ENCODE peak calls at places on chromosomes 5 and 9, in seven cellular contexts. D is activated effector memory CD4-positive, alpha-beta T cell treated with anti-CD3 and anti-CD28 coated beads, Interleukin-2, amount 50 U/mL, for 16 hours; N is ecto neural progenitor cell; C is astrocyte of the spinal cord; O is activated CD8-positive, alpha-beta memory T cell treated with anti-CD3 and anti-CD28 coated beads for 1 hour; L is COR-L47; H is occipital lobe. X is an unnamed sample.

GRCh38 chr5:137221914-137222313 is 277.2 kb downstream of the SPOCK1 start:
- DNase-seq in D (no peak), N (no peak), C (no peak), O (no peak), L (no peak), H (no peak), X (no peak)

GRCh38 chr5:143153332-143154119 is 250.0 kb downstream of the NR3C1 start:
- DNase-seq in C (peak), O (no peak), H (no peak), D (no peak), L (no peak), N (no peak), X (peak)

GRCh38 chr5:160486573-160486972 is 64.9 kb downstream of the PTTG1 start:
- DNase-seq in L (no peak), D (peak), N (no peak), C (no peak), H (no peak), O (no peak), X (no peak)

GRCh38 chr9:7154003-7154619 is 396.3 kb downstream of the KDM4C start:
- DNase-seq in O (no peak), H (no peak), L (no peak), N (no peak), C (no peak), D (no peak), X (no peak)

GRCh38 chr9:33445389-33445881 is 2.0 kb downstream of the AQP3 start:
- DNase-seq in O (no peak), H (no peak), C (no peak), N (no peak), L (no peak), D (peak), X (no peak)

GRCh38 chr9:29213374-29214161 is 1640.3 kb upstream of the C9orf72 start:
- DNase-seq in C (peak), L (peak), H (peak), D (no peak), N (peak), O (no peak), X (no peak)

GRCh38 chr5:124121198-124121597 is 609.2 kb downstream of the CSNK1G3 start:
- DNase-seq in H (no peak), N (no peak), O (no peak), C (no peak), D (no peak), L (no peak), X (no peak)

GRCh38 chr5:150190503-150190973 is 676 bp downstream of the SLC6A7 start:
- DNase-seq in H (no peak), N (no peak), D (no peak), O (no peak), C (no peak), L (no peak), X (no peak)

GRCh38 chr9:113654605-113655193 is 191.2 kb downstream of the RGS3 start:
- DNase-seq in C (no peak), L (no peak), N (no peak), D (peak), O (no peak), H (no peak), X (peak)

GRCh38 chr5:6541256-6542013 is 91.4 kb downstream of the NSUN2 start:
- DNase-seq in C (no peak), D (no peak), H (no peak), O (no peak), L (no peak), N (peak), X (no peak)

GRCh38 chr5:133847886-133848285 is 120.5 kb downstream of the C5orf15 start:
- DNase-seq in D (peak), N (peak), H (no peak), C (no peak), O (no peak), L (no peak), X (no peak)

GRCh38 chr9:116042321-116042720 is 111.3 kb upstream of the PAPPA start:
- DNase-seq in L (no peak), C (no peak), O (no peak), H (no peak), D (no peak), N (no peak), X (no peak)

GRCh38 chr9:98795970-98796363 is 388 bp downstream of the ANKS6 start:
- DNase-seq in D (peak), N (peak), O (no peak), L (no peak), H (no peak), C (no peak), X (peak)

GRCh38 chr5:134227259-134227658 is 1.4 kb upstream of the PPP2CA start:
- DNase-seq in C (no peak), H (peak), O (no peak), D (no peak), L (peak), N (peak), X (peak)

X was measured in MG63.